ENCODE peak calls at places on chromosomes 5 and 9, in eight cellular contexts. X is body of pancreas, B is cardiac muscle cell, G is neural crest cell, A is PC-3, U is Calu3, O is psoas muscle, Z is HFFc6. H is an unnamed sample.
A peak's percentile ranks its signal among the peaks of the same experiment; 100 is the strongest.

GRCh38 chr5:147216552-147217154 is 18.2 kb upstream of the STK32A start:
- DNase-seq in U (no peak), X (no peak), A (peak; percentile 66), O (no peak), G (no peak), Z (peak; percentile 6), B (no peak), H (no peak)

GRCh38 chr5:135344351-135344750 is 54.7 kb downstream of the MACROH2A1 start:
- DNase-seq in X (no peak), Z (peak; percentile 75), U (no peak), A (no peak), B (no peak), G (no peak), O (no peak), H (no peak)

GRCh38 chr5:82924990-82925385 is 152.2 kb downstream of the TMEM167A start:
- DNase-seq in G (no peak), X (no peak), U (no peak), A (peak; percentile 20), B (no peak), O (no peak), Z (no peak), H (no peak)

GRCh38 chr5:175609504-175609903 is 48.4 kb upstream of the HRH2 start:
- DNase-seq in A (no peak), O (no peak), Z (no peak), G (no peak), U (no peak), B (no peak), X (no peak), H (no peak)

GRCh38 chr5:171840066-171840465 is 54.4 kb downstream of the SMIM23 start:
- DNase-seq in X (no peak), B (no peak), U (no peak), O (no peak), Z (no peak), G (no peak), A (no peak), H (no peak)

GRCh38 chr9:137575382-137575724 is 3.4 kb downstream of the DPH7 start:
- DNase-seq in G (no peak), A (no peak), O (no peak), U (no peak), Z (no peak), X (no peak), B (no peak), H (no peak)

GRCh38 chr9:125169889-125170288 is 19.7 kb downstream of the PPP6C start:
- DNase-seq in A (no peak), O (no peak), X (no peak), B (no peak), U (no peak), G (no peak), Z (no peak), H (no peak)

GRCh38 chr5:167152561-167152960 is 1138.9 kb upstream of the WWC1 start:
- DNase-seq in A (no peak), G (no peak), U (no peak), Z (no peak), O (no peak), B (no peak), X (no peak), H (no peak)

DNA sequence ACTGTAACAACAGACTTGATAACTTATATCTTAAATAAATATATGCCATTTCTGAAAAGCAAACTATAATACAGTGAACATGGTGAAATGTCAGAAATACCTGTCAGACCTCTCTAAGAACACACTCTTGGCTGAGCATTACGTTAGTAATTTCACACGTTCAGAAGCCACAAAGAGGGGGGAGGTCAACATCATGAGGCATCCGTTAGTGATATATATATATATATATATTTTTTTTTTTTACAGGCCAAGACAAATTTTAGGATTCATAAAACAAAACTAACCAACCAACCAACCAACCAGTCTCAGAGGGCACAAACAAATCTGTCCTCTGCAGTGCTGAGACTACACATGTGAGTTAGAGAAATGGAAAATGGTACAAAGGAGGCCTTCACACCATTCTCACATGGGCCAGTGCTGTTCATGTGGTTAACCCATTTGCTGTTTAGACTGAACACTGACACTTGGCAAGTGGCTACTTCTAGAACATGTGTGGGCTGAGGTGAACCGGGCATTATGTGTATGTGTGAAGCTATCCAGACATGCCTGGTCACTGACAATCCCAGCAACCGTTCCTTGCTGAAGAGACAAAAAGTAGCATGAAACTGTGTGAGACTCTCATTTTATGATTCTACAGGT is 54.5 kb downstream of the ELL2 start:
- DNase-seq in O (no peak), G (no peak), X (no peak), B (no peak), U (no peak), A (no peak), Z (no peak), H (no peak)
- TF ChIP-seq CTCF in O (no peak), G (no peak), X (no peak), B (no peak), U (no peak), A (no peak), Z (no peak), H (no peak)

GRCh38 chr9:130932220-130933069 is 6.6 kb downstream of the FIBCD1 start:
- DNase-seq in B (peak; percentile 70), G (no peak), A (peak; percentile 48), U (no peak), X (no peak), O (peak; percentile 49), Z (no peak), H (no peak)
- TF ChIP-seq CTCF in B (peak; percentile 22), G (peak; percentile 20), A (peak; percentile 49), U (no peak), X (no peak), O (no peak), Z (peak; percentile 57), H (no peak)

GRCh38 chr5:6822068-6822467 is 108.8 kb downstream of the TENT4A start:
- DNase-seq in A (no peak), B (no peak), U (no peak), O (no peak), G (no peak), Z (no peak), X (no peak), H (no peak)

GRCh38 chr5:6822556-6823343 is 109.5 kb downstream of the TENT4A start:
- DNase-seq in Z (no peak), A (no peak), O (no peak), B (no peak), G (no peak), X (no peak), U (peak; percentile 41), H (no peak)

GRCh38 chr5:6820851-6821479 is 107.7 kb downstream of the TENT4A start:
- DNase-seq in O (no peak), G (peak; percentile 69), X (peak; percentile 19), B (peak; percentile 50), U (peak; percentile 69), A (peak; percentile 60), Z (no peak), H (no peak)

GRCh38 chr5:6818594-6819512 is 105.6 kb downstream of the TENT4A start:
- DNase-seq in Z (no peak), A (peak; percentile 25), G (no peak), X (no peak), B (no peak), U (no peak), O (no peak), H (no peak)

GRCh38 chr5:6819521-6819920 is 106.3 kb downstream of the TENT4A start:
- DNase-seq in G (no peak), B (peak; percentile 10), U (no peak), A (no peak), O (no peak), Z (no peak), X (no peak), H (no peak)
- TF ChIP-seq CTCF in G (peak; percentile 52), B (no peak), U (no peak), A (no peak), O (peak; percentile 15), Z (no peak), X (no peak), H (no peak)

DNA sequence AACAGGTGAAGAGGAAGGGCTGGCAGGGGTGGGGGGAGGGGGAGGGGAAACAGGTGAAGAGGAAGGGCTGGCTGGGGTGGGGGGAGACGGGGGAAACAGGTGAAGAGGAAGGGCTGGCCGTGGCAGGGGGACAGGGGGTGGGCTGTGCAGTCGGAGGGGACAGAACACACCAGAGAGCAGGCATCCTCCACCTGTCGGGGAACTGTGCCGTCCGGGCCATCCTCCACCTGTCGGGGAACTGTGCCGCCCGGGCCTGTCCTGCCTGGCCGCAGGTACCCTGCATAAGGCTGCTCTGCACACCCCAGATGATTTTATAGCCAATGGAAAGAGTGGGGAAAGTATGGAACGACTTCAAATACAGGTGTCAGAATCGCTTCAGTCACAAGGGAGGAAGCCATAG is 32.5 kb upstream of the PPP1R26 start:
- DNase-seq in G (no peak), B (no peak), X (no peak), A (no peak), Z (no peak), U (no peak), O (no peak), H (no peak)
- TF ChIP-seq CTCF in G (no peak), B (no peak), X (no peak), A (no peak), Z (no peak), U (no peak), O (no peak), H (no peak)

GRCh38 chr5:141245250-141245717 is at the start of gene PCDHB15:
- DNase-seq in U (no peak), Z (no peak), G (peak; percentile 29), B (peak; percentile 54), X (peak; percentile 14), O (no peak), A (no peak), H (no peak)
- TF ChIP-seq CTCF in U (no peak), Z (peak; percentile 64), G (peak; percentile 57), B (no peak), X (no peak), O (no peak), A (no peak), H (peak; percentile 24)

H was measured in AG09309.